ENCODE peak calls at places on chromosomes 3 and 15, in six cellular contexts. O is sigmoid colon, Y is Peyer's patch, E is transverse colon, F is pancreas, U is psoas muscle. G is an unnamed sample.

GRCh38 chr3:40768536-40768935 is 243.8 kb downstream of the ZNF621 start:
- DNase-seq in O (no peak), Y (no peak), E (no peak), F (no peak), U (no peak), G (no peak)

GRCh38 chr3:178195824-178196223 is 340.4 kb upstream of the KCNMB2 start:
- DNase-seq in O (no peak), Y (no peak), E (no peak), F (no peak), U (no peak), G (no peak)

GRCh38 chr15:78315686-78316085 is 16.3 kb upstream of the SKIC8 start:
- DNase-seq in O (peak; percentile 50), Y (no peak), E (peak; percentile 54), F (no peak), U (no peak), G (no peak)

GRCh38 chr3:56926513-56927282 is 124.9 kb upstream of the ARHGEF3 start:
- DNase-seq in O (no peak), Y (no peak), E (no peak), F (no peak), U (no peak), G (no peak)

GRCh38 chr3:81579744-81580143 is 181.7 kb downstream of the GBE1 start:
- DNase-seq in O (no peak), Y (no peak), E (no peak), F (no peak), U (no peak), G (no peak)

GRCh38 chr3:67790043-67790442 is 135.6 kb upstream of the SUCLG2 start:
- DNase-seq in O (no peak), Y (no peak), E (peak; percentile 64), F (peak; percentile 47), U (no peak), G (no peak)

GRCh38 chr3:45199837-45200648 is 26.0 kb downstream of the TMEM158 start:
- DNase-seq in O (no peak), Y (no peak), E (peak; percentile 45), F (no peak), U (no peak), G (no peak)

GRCh38 chr3:277873-278272 is 81.3 kb downstream of the CHL1 start:
- DNase-seq in O (no peak), Y (no peak), E (no peak), F (no peak), U (no peak), G (no peak)

GRCh38 chr3:12993623-12994356 is 79.4 kb downstream of the IQSEC1 start:
- DNase-seq in O (peak; percentile 73), Y (peak; percentile 69), E (peak; percentile 34), F (peak; percentile 46), U (peak; percentile 47), G (no peak)

GRCh38 chr3:72320911-72321385 is 527.3 kb downstream of the SHQ1 start:
- DNase-seq in O (no peak), Y (no peak), E (no peak), F (no peak), U (no peak), G (no peak)

GRCh38 chr3:15646924-15647511 is 45.5 kb downstream of the BTD start:
- DNase-seq in O (peak; percentile 79), Y (no peak), E (no peak), F (peak; percentile 64), U (peak; percentile 67), G (peak; percentile 40)

GRCh38 chr3:46661776-46662766 is 31.4 kb downstream of the ALS2CL start:
- DNase-seq in O (peak; percentile 39), Y (no peak), E (peak; percentile 3), F (no peak), U (no peak), G (no peak)

GRCh38 chr3:104530934-104531333 is 835.8 kb upstream of the ALCAM start:
- DNase-seq in O (no peak), Y (no peak), E (no peak), F (no peak), U (no peak), G (no peak)

GRCh38 chr15:73601449-73602425 is 31.5 kb downstream of the NPTN start:
- DNase-seq in O (peak; percentile 89), Y (no peak), E (peak; percentile 44), F (peak; percentile 31), U (peak; percentile 22), G (no peak)

GRCh38 chr15:93063292-93063671 is 25.7 kb downstream of the RGMA start:
- DNase-seq in O (no peak), Y (no peak), E (no peak), F (no peak), U (no peak), G (no peak)

GRCh38 chr15:93066103-93066725 is 22.8 kb downstream of the RGMA start:
- DNase-seq in O (peak; percentile 92), Y (no peak), E (no peak), F (no peak), U (peak; percentile 41), G (no peak)

GRCh38 chr15:93065641-93066045 is 23.4 kb downstream of the RGMA start:
- DNase-seq in O (no peak), Y (no peak), E (no peak), F (no peak), U (no peak), G (no peak)

GRCh38 chr15:93066834-93067648 is 22.0 kb downstream of the RGMA start:
- DNase-seq in O (no peak), Y (no peak), E (no peak), F (no peak), U (no peak), G (no peak)

DNA sequence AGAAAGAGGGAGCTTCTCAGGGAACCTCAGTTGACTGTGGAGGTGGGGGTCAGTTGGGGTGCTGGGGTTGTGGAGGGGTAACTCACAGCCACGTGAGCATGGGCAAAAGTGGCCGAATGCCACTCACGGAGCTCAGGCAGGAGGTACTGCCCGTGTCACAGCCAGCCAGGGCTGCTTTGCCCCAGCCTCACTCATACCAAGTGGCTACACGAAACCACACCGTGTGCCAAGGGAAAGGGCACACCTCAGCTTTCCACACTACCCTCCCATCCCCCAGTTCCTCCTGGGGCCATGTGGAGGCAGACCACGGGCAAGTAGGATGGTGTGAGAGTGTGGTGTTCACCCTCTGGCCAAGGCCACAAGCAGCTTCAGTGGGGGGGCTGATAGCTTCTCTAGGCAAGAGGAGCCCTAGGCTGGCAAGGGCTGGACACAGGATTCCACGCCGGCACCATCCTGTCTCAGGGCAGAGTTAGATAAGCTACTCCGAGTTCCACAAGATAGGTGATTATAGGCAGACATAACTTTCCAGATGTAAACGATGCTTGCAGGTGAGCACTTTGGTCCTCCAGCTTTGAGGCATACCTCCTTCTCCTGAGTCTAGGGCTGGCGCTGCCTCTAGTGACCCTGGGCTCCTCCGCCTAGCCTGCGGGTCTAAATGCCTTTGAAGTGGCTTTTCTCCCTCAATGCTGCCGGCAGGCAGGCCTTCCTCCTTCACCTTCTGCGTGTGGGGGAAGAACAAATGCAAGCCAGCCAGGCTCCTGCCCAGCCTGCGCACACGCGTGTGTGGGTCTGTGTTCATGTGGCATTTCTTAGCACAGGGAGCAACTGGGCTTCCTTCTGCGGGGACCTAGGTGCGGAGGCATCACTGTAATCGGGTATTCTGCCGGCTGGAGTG is 25.0 kb downstream of the RGMA start:
- DNase-seq in O (no peak), Y (no peak), E (no peak), F (no peak), U (no peak), G (no peak)
- H3K4me1 ChIP-seq in O (no peaks in the 10 kb centered on the region), Y (peaks cover 25% of the 10 kb centered on the region), E (peaks cover 32% of the 10 kb centered on the region), F (no peaks in the 10 kb centered on the region), U (peaks cover 84% of the 10 kb centered on the region), G (peaks cover 44% of the 10 kb centered on the region)

GRCh38 chr3:129366312-129366831 is 62.1 kb downstream of the EFCAB12 start:
- DNase-seq in O (no peak), Y (no peak), E (no peak), F (no peak), U (no peak), G (no peak)
- TF ChIP-seq CTCF in O (no peak), Y (no peak), E (no peak), F (no peak), U (no peak), G (no peak)

GRCh38 chr3:5195605-5196004 is 8.1 kb downstream of the EDEM1 start:
- DNase-seq in O (no peak), Y (no peak), E (no peak), F (no peak), U (no peak), G (no peak)
- H3K4me3 ChIP-seq in O (no peak overlapping the region), Y (no peak overlapping the region), E (no peak overlapping the region), F (no peak overlapping the region), U (no peak overlapping the region), G (no peak overlapping the region)

DNA sequence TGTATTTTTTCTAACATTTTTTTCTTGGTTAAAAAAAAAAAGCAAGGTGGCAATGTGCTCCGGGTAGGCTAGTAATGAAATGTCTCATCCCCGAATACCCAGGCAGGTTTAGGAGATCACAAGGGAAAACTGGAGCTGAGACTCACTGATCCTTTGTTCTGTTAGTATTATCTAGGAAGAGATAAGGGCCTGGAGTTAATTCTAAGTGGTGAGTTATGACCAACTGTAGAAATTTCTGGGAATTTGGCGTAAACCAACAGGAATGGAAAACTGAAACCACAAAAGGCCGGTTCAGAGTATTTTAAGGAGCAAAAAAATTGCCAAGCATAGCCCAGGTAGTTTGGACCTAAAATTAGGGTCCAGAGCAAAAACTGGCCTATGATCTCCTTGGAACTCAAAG is 12.4 kb downstream of the PPM1M start:
- DNase-seq in O (no peak), Y (no peak), E (no peak), F (no peak), U (no peak), G (no peak)
- H3K4me1 ChIP-seq in O (no peaks in the 10 kb centered on the region), Y (peaks cover 7% of the 10 kb centered on the region), E (peaks cover 9% of the 10 kb centered on the region), F (no peaks in the 10 kb centered on the region), U (no peaks in the 10 kb centered on the region), G (no peaks in the 10 kb centered on the region)

G was measured in thoracic aorta.